ENCODE peak calls at places on chromosomes 5 and 9, in eight cellular contexts. U, K, H, J, F, A, N and C are unnamed samples.

GRCh38 chr9:112380771-112381181 is 868 bp downstream of the HSDL2 start:
- DNase-seq in U (no peak), K (peak; percentile 29), H (peak; percentile 62), J (peak; percentile 59), F (peak; percentile 12), A (no peak), N (no peak), C (peak; percentile 36)

GRCh38 chr9:75108571-75108970 is 20.3 kb downstream of the OSTF1 start:
- DNase-seq in U (no peak), K (peak; percentile 82), H (no peak), J (no peak), F (peak; percentile 46), A (no peak), N (no peak), C (no peak)

GRCh38 chr9:17481565-17481964 is 97.3 kb upstream of the SH3GL2 start:
- DNase-seq in U (no peak), K (no peak), H (no peak), J (no peak), F (no peak), A (no peak), N (no peak), C (no peak)

GRCh38 chr5:137753227-137753985 is 757 bp downstream of the HNRNPA0 start:
- DNase-seq in U (no peak), K (no peak), H (no peak), J (peak; percentile 45), F (peak; percentile 41), A (no peak), N (peak; percentile 34), C (peak; percentile 45)

GRCh38 chr9:101705135-101705661 is 33.2 kb downstream of the GRIN3A start:
- DNase-seq in U (no peak), K (no peak), H (peak; percentile 13), J (no peak), F (peak; percentile 19), A (no peak), N (peak; percentile 43), C (no peak)

GRCh38 chr5:56430437-56430836 is 197.3 kb upstream of the ANKRD55 start:
- DNase-seq in U (no peak), K (no peak), H (no peak), J (no peak), F (no peak), A (no peak), N (no peak), C (no peak)

GRCh38 chr9:69121155-69122085 is 52.7 kb upstream of the TJP2 start:
- DNase-seq in U (no peak), K (peak; percentile 7), H (peak; percentile 51), J (peak; percentile 32), F (peak; percentile 77), A (no peak), N (peak; percentile 67), C (peak; percentile 72)

GRCh38 chr9:94804917-94805544 is 78.5 kb downstream of the AOPEP start:
- DNase-seq in U (no peak), K (no peak), H (peak; percentile 6), J (no peak), F (no peak), A (no peak), N (no peak), C (no peak)

GRCh38 chr9:101739311-101739710 is 864 bp upstream of the GRIN3A start:
- DNase-seq in U (no peak), K (no peak), H (no peak), J (no peak), F (no peak), A (no peak), N (no peak), C (no peak)

GRCh38 chr9:88745281-88746001 is 210.5 kb downstream of the NXNL2 start:
- DNase-seq in U (no peak), K (no peak), H (peak; percentile 77), J (no peak), F (peak; percentile 19), A (peak; percentile 86), N (no peak), C (no peak)

GRCh38 chr9:77945798-77946197 is 85.8 kb downstream of the GNAQ start:
- DNase-seq in U (no peak), K (peak; percentile 52), H (no peak), J (no peak), F (no peak), A (peak; percentile 50), N (no peak), C (no peak)

GRCh38 chr9:77943053-77943452 is 88.6 kb downstream of the GNAQ start:
- DNase-seq in U (no peak), K (no peak), H (no peak), J (no peak), F (no peak), A (no peak), N (no peak), C (no peak)

GRCh38 chr9:77946969-77947368 is 84.6 kb downstream of the GNAQ start:
- DNase-seq in U (no peak), K (no peak), H (peak; percentile 34), J (no peak), F (peak; percentile 33), A (no peak), N (no peak), C (no peak)

GRCh38 chr9:77939149-77939668 is 92.4 kb downstream of the GNAQ start:
- DNase-seq in U (no peak), K (peak; percentile 24), H (no peak), J (no peak), F (no peak), A (no peak), N (no peak), C (no peak)

DNA sequence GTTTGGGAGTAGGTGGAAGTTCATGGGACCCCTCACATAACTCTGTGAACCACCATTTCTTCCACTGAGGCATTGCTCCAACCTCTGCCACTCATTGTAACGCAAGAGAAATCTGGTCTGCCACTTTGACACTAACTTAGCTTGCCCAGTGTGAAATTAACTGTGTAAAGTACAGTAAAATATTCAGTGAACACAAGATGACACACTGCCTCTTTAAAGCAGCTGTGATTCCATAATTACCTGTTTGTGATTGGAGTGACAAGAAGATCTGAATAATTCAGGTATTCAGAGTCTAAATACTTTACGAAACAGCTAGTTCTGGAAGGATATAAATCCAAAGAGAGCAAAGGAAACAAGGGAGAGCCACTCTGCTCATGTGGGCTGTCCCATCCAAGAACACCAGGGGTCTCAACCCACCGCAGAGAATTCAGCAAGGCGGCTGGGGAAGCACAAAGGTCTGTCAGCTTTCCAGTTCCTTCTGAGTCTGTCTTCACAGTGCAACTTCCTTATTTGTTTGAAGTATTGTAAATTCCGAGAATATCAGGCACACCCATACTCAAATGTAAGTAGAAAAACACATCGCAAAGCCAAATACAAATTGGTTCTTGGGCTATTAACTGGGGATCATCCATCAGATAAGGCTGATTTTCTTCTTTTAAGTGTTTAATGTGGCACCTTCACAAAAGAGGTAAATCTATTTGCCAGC is 86.9 kb downstream of the GNAQ start:
- DNase-seq in U (no peak), K (no peak), H (no peak), J (no peak), F (peak; percentile 37), A (no peak), N (peak; percentile 49), C (no peak)
- TF ChIP-seq CTCF in U (no peak), K (peak; percentile 15), H (no peak), J (no peak), F (no peak), A (no peak), N (no peak), C (no peak)

DNA sequence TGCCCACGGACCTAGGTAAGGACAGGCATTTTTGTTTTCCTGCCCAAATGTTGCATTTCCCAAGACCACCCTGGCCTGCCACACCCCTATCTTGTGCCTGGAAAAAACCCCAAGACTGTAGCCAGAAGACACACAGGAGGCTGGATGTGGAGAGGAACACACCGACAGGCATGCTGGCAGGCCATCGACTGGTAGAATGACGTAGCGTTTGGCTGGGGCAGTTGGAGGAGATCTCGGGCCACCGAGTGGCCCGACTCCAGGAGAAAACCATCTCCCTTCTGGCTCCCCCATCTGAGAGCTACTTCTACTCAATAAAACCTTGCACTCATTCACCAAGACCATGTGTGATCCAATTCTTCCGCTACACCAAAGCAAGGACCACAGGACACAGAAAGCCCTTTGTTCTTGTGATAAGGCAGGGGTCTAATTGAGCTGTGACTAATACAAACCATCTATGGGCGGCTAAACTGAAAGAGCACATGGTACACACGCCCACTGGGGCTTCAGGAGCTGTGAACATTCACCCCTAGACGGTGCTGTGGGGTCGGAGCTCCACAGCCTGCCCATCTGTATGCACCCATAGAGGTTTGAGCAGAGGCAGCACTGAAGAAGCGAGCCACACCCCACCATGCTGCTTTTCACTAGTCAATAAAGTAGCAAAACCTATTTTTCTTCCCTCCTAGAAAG is 38.9 kb upstream of the N4BP3 start:
- DNase-seq in U (no peak), K (no peak), H (peak; percentile 29), J (peak; percentile 24), F (no peak), A (no peak), N (no peak), C (peak; percentile 53)
- TF ChIP-seq CTCF in U (no peak), K (peak; percentile 38), H (no peak), J (peak; percentile 7), F (no peak), A (no peak), N (no peak), C (peak; percentile 54)

GRCh38 chr5:4144608-4145007 is 549.0 kb downstream of the IRX1 start:
- DNase-seq in U (no peak), K (no peak), H (no peak), J (no peak), F (no peak), A (no peak), N (no peak), C (no peak)

DNA sequence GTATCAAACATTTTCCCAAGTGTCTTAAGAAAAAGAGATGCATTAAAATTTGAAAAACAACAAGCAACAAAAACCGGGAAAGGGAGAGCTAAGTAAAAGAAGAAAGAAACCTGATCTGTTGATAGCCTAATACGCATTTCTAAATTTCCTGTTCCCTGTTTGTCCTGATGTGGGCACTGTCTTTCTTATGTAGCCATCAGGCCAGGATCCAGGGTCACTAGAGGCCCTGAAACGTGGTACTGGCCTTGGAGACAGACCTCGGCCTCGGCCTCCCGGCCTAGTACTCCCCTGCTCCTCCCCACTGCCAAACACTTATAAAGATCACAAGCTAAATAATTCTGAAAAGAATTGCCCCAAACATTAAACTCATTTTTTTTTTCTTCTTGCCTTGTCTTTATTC is 547.2 kb downstream of the IRX1 start:
- DNase-seq in U (no peak), K (no peak), H (no peak), J (no peak), F (no peak), A (no peak), N (no peak), C (no peak)
- TF ChIP-seq CTCF in U (no peak), K (no peak), H (no peak), J (no peak), F (no peak), A (no peak), N (no peak), C (no peak)

DNA sequence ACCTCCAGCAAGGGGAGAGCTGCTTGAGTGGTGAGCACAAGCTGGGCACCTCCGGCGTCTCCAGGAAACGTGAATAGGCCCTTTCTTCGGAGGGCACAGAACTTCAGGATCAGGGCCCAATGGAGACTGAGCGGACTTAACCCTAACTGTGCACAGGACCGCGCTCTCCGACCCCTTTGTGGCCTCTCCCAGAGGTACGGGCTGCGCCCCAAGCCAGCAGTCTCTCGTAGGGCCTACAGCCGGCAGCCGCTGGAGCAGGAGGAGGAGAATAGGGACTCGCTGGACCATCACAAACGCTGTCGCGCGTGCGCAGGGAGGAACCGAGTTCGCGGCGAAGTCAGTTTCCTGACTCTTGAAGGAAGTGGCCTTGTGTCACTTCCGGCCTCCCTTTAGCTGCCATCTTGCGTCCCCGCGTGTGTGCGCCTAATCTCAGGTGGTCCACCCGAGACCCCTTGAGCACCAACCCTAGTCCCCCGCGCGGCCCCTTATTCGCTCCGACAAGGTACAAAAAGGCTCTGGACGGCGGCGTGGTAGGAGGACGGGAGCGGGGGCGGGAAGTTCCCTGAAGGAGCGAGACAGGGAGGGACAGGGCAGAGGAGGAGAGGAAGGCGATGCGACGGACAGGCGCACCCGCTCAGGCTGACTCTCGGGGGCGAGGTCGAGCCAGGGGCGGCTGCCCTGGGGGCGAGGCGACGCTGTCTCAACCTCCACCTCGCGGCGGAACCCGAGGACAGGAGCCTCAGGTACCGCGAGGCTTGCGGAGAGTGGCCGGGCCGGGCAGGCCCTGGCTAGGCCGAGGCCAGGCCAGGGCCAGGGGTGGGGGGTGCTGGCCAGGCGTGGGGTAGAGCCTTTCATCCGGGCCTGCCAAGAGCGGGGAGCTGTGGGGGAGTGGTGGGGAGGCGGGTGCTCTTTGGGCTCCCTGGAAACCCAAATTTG is at the start of gene BTF3:
- DNase-seq in U (peak; percentile 92), K (peak; percentile 97), H (peak; percentile 98), J (peak; percentile 97), F (peak; percentile 96), A (peak; percentile 80), N (peak; percentile 93), C (peak; percentile 95)
- TF ChIP-seq CTCF in U (no peak), K (no peak), H (no peak), J (no peak), F (no peak), A (no peak), N (no peak), C (no peak)